ENCODE peak calls at places on chromosomes 4 and X, in five cellular contexts. F, V, K, Q and M are unnamed samples.

GRCh38 chr4:120844528-120844921 is 78.0 kb downstream of the PRDM5 start:
- DNase-seq in F (no peak), V (no peak), K (no peak), Q (no peak), M (no peak)

GRCh38 chr4:1246901-1247810 is 1.8 kb downstream of the CTBP1 start:
- DNase-seq in F (peak; percentile 21), V (no peak), K (peak; percentile 76), Q (peak; percentile 33), M (no peak)

GRCh38 chr4:150305995-150306394 is 227.8 kb downstream of the DCLK2 start:
- DNase-seq in F (no peak), V (no peak), K (no peak), Q (no peak), M (peak; percentile 48)

GRCh38 chrX:139766545-139766983 is 58.6 kb upstream of the MCF2 start:
- DNase-seq in F (no peak), V (no peak), K (no peak), Q (no peak), M (no peak)

GRCh38 chr4:184402239-184402638 is 72.1 kb downstream of the IRF2 start:
- DNase-seq in F (no peak), V (no peak), K (no peak), Q (no peak), M (no peak)

GRCh38 chr4:946517-947471 is 14.5 kb downstream of the TMEM175 start:
- DNase-seq in F (no peak), V (no peak), K (peak; percentile 72), Q (no peak), M (no peak)

GRCh38 chr4:3255611-3256186 is 6.7 kb downstream of the MSANTD1 start:
- DNase-seq in F (peak; percentile 14), V (peak; percentile 4), K (peak; percentile 53), Q (no peak), M (no peak)

GRCh38 chrX:68332156-68332823 is 101.0 kb downstream of the OPHN1 start:
- DNase-seq in F (no peak), V (no peak), K (no peak), Q (no peak), M (no peak)

GRCh38 chr4:819401-820229 is 6.3 kb downstream of the CPLX1 start:
- DNase-seq in F (no peak), V (no peak), K (no peak), Q (no peak), M (no peak)

GRCh38 chrX:56943264-56943663 is 52.1 kb downstream of the SPIN3 start:
- DNase-seq in F (no peak), V (no peak), K (no peak), Q (no peak), M (no peak)

GRCh38 chrX:585115-585808 is 45.3 kb upstream of the SHOX start:
- DNase-seq in F (no peak), V (no peak), K (no peak), Q (no peak), M (no peak)

GRCh38 chrX:100895365-100896075 is 21.4 kb upstream of the NOX1 start:
- DNase-seq in F (no peak), V (no peak), K (no peak), Q (peak; percentile 17), M (peak; percentile 86)

GRCh38 chr4:1249731-1250526 is 999 bp upstream of the CTBP1 start:
- DNase-seq in F (peak; percentile 26), V (no peak), K (peak; percentile 78), Q (peak; percentile 54), M (no peak)

GRCh38 chrX:23784487-23785301 is 1.7 kb downstream of the SAT1 start:
- DNase-seq in F (no peak), V (no peak), K (no peak), Q (peak; percentile 25), M (peak; percentile 59)

GRCh38 chr4:1750381-1751154 is 29.2 kb downstream of the TACC3 start:
- DNase-seq in F (no peak), V (no peak), K (no peak), Q (no peak), M (no peak)

GRCh38 chr4:184441461-184442392 is 32.6 kb downstream of the IRF2 start:
- DNase-seq in F (no peak), V (no peak), K (no peak), Q (no peak), M (no peak)

GRCh38 chr4:48493485-48494100 is 3.5 kb downstream of the ZAR1 start:
- DNase-seq in F (no peak), V (no peak), K (no peak), Q (no peak), M (no peak)

GRCh38 chrX:112889400-112889799 is 48.8 kb upstream of the AMOT start:
- DNase-seq in F (no peak), V (no peak), K (no peak), Q (no peak), M (no peak)

GRCh38 chrX:17464196-17464595 is 89.2 kb downstream of the NHS start:
- DNase-seq in F (no peak), V (no peak), K (no peak), Q (no peak), M (no peak)

GRCh38 chr4:2387829-2388228 is 30.6 kb downstream of the ZFYVE28 start:
- DNase-seq in F (no peak), V (no peak), K (no peak), Q (no peak), M (no peak)

GRCh38 chrX:1452497-1453389 is at the start of gene ASMTL:
- DNase-seq in F (peak; percentile 100), V (peak; percentile 99), K (peak; percentile 100), Q (peak; percentile 100), M (peak; percentile 95)

GRCh38 chrX:74349387-74349786 is 45.4 kb downstream of the ZCCHC13 start:
- DNase-seq in F (no peak), V (no peak), K (no peak), Q (no peak), M (peak; percentile 32)

GRCh38 chrX:132956421-132957210 is 1.8 kb downstream of the HS6ST2 start:
- DNase-seq in F (no peak), V (no peak), K (no peak), Q (peak; percentile 43), M (no peak)

GRCh38 chrX:72114306-72114705 is 17.4 kb downstream of the RTL5 start:
- DNase-seq in F (no peak), V (no peak), K (no peak), Q (no peak), M (no peak)

GRCh38 chr4:101171747-101172146 is 175.6 kb downstream of the PPP3CA start:
- DNase-seq in F (no peak), V (no peak), K (no peak), Q (no peak), M (peak; percentile 54)

GRCh38 chrX:45515262-45516215 is 314.9 kb upstream of the DIPK2B start:
- DNase-seq in F (peak; percentile 79), V (peak; percentile 21), K (peak; percentile 79), Q (peak; percentile 64), M (peak; percentile 92)

GRCh38 chr4:113947484-113947883 is 32.0 kb downstream of the ARSJ start:
- DNase-seq in F (no peak), V (no peak), K (no peak), Q (no peak), M (no peak)

GRCh38 chr4:141275834-141276233 is 55.1 kb downstream of the ZNF330 start:
- DNase-seq in F (no peak), V (no peak), K (no peak), Q (no peak), M (peak; percentile 13)

GRCh38 chr4:124641715-124642380 is 70.7 kb downstream of the ANKRD50 start:
- DNase-seq in F (peak; percentile 23), V (no peak), K (no peak), Q (peak; percentile 6), M (peak; percentile 87)

GRCh38 chr4:124640037-124640730 is 72.3 kb downstream of the ANKRD50 start:
- DNase-seq in F (no peak), V (no peak), K (no peak), Q (peak; percentile 74), M (peak; percentile 81)

GRCh38 chr4:124647599-124647998 is 64.9 kb downstream of the ANKRD50 start:
- DNase-seq in F (no peak), V (no peak), K (no peak), Q (no peak), M (no peak)

GRCh38 chr4:124642846-124643245 is 69.7 kb downstream of the ANKRD50 start:
- DNase-seq in F (no peak), V (no peak), K (no peak), Q (no peak), M (no peak)
- H3K27ac ChIP-seq in F (no peak overlapping the region), V (no peak overlapping the region), K (no peak overlapping the region), Q (no peak overlapping the region), M (peak overlapping the region; percentile 6)

GRCh38 chr4:78565971-78566372 is 14.4 kb downstream of the ANXA3 start:
- DNase-seq in F (no peak), V (no peak), K (no peak), Q (no peak), M (peak; percentile 89)
- H3K4me1 ChIP-seq in F (peaks cover 6% of the 10 kb centered on the region), V (peaks cover 33% of the 10 kb centered on the region), K (peaks cover 6% of the 10 kb centered on the region), Q (peaks cover 48% of the 10 kb centered on the region), M (peaks cover 73% of the 10 kb centered on the region)

DNA sequence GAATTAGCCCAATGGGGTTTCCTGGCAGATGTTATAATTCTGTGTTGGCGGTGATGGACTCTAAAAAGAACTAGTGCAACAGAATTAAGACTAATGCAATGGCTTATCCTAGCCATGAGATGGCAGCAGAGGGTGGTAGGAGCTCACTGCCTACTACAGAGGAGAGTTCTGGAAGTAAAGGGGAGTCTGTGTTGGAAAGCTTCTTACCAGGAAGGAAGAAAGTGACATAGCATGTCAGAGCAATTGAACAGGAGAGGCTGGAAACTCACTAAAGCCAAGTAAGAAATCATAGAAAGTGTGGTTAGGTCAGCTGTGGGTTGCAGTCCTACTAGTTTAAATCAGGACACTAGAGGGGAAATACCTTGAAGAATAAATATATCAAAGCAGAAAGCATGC is 6.3 kb upstream of the TRPC5OS start:
- DNase-seq in F (no peak), V (no peak), K (no peak), Q (peak; percentile 41), M (no peak)
- H3K27ac ChIP-seq in F (no peak overlapping the region), V (no peak overlapping the region), K (no peak overlapping the region), Q (peak overlapping the region; percentile 41), M (no peak overlapping the region)

GRCh38 chr4:112173593-112174559 is 28.6 kb downstream of the FAM241A start:
- DNase-seq in F (no peak), V (no peak), K (no peak), Q (no peak), M (no peak)
- H3K4me1 ChIP-seq in F (no peaks in the 10 kb centered on the region), V (no peaks in the 10 kb centered on the region), K (peaks cover 2% of the 10 kb centered on the region), Q (no peaks in the 10 kb centered on the region), M (peaks cover 26% of the 10 kb centered on the region)

GRCh38 chr4:6945052-6945409 is 35.4 kb downstream of the TBC1D14 start:
- DNase-seq in F (no peak), V (no peak), K (no peak), Q (no peak), M (no peak)
- H3K27ac ChIP-seq in F (no peak overlapping the region), V (peak overlapping the region; percentile 89), K (no peak overlapping the region), Q (peak overlapping the region; percentile 31), M (no peak overlapping the region)